ENCODE peak calls at places on chromosomes 6 and 20, in five cellular contexts. J, O, Z, Q and W are unnamed samples.

GRCh38 chr6:74932214-74932923 is 273.5 kb downstream of the COL12A1 start:
- DNase-seq in J (no peak), O (no peak), Z (no peak), Q (no peak), W (no peak)

GRCh38 chr6:150025201-150025917 is at the start of gene RAET1L:
- DNase-seq in J (peak), O (no peak), Z (peak), Q (no peak), W (peak)

GRCh38 chr6:73340048-73340447 is 14.0 kb downstream of the DPPA5 start:
- DNase-seq in J (no peak), O (no peak), Z (no peak), Q (no peak), W (no peak)

GRCh38 chr6:13273202-13273930 is 55.0 kb downstream of the TBC1D7 start:
- DNase-seq in J (no peak), O (no peak), Z (no peak), Q (no peak), W (no peak)

GRCh38 chr6:24126586-24127192 is 674 bp downstream of the NRSN1 start:
- DNase-seq in J (peak), O (peak), Z (peak), Q (no peak), W (no peak)

GRCh38 chr6:41939091-41939847 is 2.3 kb downstream of the CCND3 start:
- DNase-seq in J (peak), O (no peak), Z (peak), Q (peak), W (peak)

GRCh38 chr6:121319112-121319553 is 15.1 kb downstream of the TBC1D32 start:
- DNase-seq in J (no peak), O (no peak), Z (no peak), Q (no peak), W (no peak)

GRCh38 chr6:3328145-3328544 is 69.4 kb downstream of the PSMG4 start:
- DNase-seq in J (no peak), O (no peak), Z (no peak), Q (no peak), W (no peak)

GRCh38 chr20:46255440-46256104 is 52.7 kb downstream of the CDH22 start:
- DNase-seq in J (peak), O (peak), Z (no peak), Q (peak), W (peak)

GRCh38 chr6:33419580-33420492 is at the start of gene SYNGAP1:
- DNase-seq in J (no peak), O (no peak), Z (peak), Q (no peak), W (peak)

GRCh38 chr6:137489410-137490371 is 4.5 kb downstream of the OLIG3 start:
- DNase-seq in J (no peak), O (no peak), Z (no peak), Q (no peak), W (no peak)

GRCh38 chr6:107509506-107509905 is 19.6 kb downstream of the SOBP start:
- DNase-seq in J (no peak), O (no peak), Z (no peak), Q (no peak), W (no peak)

GRCh38 chr6:3455490-3456394 is 1.1 kb downstream of the SLC22A23 start:
- DNase-seq in J (no peak), O (no peak), Z (no peak), Q (peak), W (peak)

GRCh38 chr6:96521267-96521624 is 360 bp upstream of the UFL1 start:
- DNase-seq in J (no peak), O (peak), Z (no peak), Q (no peak), W (no peak)

GRCh38 chr6:145875496-145876244 is 61.1 kb upstream of the FBXO30 start:
- DNase-seq in J (no peak), O (no peak), Z (no peak), Q (no peak), W (no peak)

GRCh38 chr6:138944412-138944811 is 43.6 kb downstream of the REPS1 start:
- DNase-seq in J (peak), O (no peak), Z (peak), Q (no peak), W (no peak)

GRCh38 chr20:8094845-8095244 is 37.2 kb upstream of the PLCB1 start:
- DNase-seq in J (peak), O (no peak), Z (no peak), Q (no peak), W (no peak)

GRCh38 chr6:90156861-90157260 is 139.8 kb downstream of the BACH2 start:
- DNase-seq in J (no peak), O (no peak), Z (peak), Q (no peak), W (no peak)

GRCh38 chr6:11975353-11975977 is 36.6 kb upstream of the HIVEP1 start:
- DNase-seq in J (no peak), O (no peak), Z (peak), Q (no peak), W (no peak)

GRCh38 chr6:64034840-64035656 is 399.4 kb downstream of the PHF3 start:
- DNase-seq in J (no peak), O (peak), Z (no peak), Q (no peak), W (no peak)

GRCh38 chr20:35436175-35436568 is 1.9 kb downstream of the GDF5 start:
- DNase-seq in J (no peak), O (no peak), Z (no peak), Q (no peak), W (no peak)

GRCh38 chr6:90397929-90398674 is 101.5 kb upstream of the BACH2 start:
- DNase-seq in J (no peak), O (no peak), Z (peak), Q (no peak), W (no peak)

GRCh38 chr6:107493158-107494057 is 3.5 kb downstream of the SOBP start:
- DNase-seq in J (no peak), O (no peak), Z (no peak), Q (no peak), W (peak)